ENCODE peak calls at places on chromosomes 3 and 15, in eight cellular contexts. W is PC-3; Q is tibial nerve; O is CD4-positive, CD25-positive, alpha-beta regulatory T cell; M is mammary epithelial cell; N is CD8-positive, alpha-beta memory T cell; T is neural progenitor cell; I is pancreas. P is an unnamed sample.
A peak's percentile ranks its signal among the peaks of the same experiment; 100 is the strongest.

GRCh38 chr15:80512729-80513670 is 108.8 kb downstream of the ARNT2 start:
- DNase-seq in O (no peak), I (no peak), M (peak; percentile 12), N (no peak), T (no peak), W (peak; percentile 50), Q (no peak), P (no peak)

GRCh38 chr3:53815651-53816050 is 30.6 kb downstream of the CHDH start:
- DNase-seq in W (no peak), N (no peak), M (no peak), T (no peak), O (no peak), I (no peak), Q (no peak), P (no peak)

GRCh38 chr3:99503350-99503749 is 135.0 kb upstream of the COL8A1 start:
- DNase-seq in I (no peak), O (no peak), M (no peak), N (no peak), T (no peak), Q (no peak), W (no peak), P (peak; percentile 20)

GRCh38 chr3:62134061-62134496 is 239.3 kb downstream of the FEZF2 start:
- DNase-seq in W (no peak), O (no peak), I (no peak), T (no peak), N (no peak), M (no peak), Q (peak; percentile 52), P (peak; percentile 59)

GRCh38 chr3:65857327-65857726 is 181.4 kb downstream of the MAGI1 start:
- DNase-seq in T (no peak), N (no peak), W (no peak), M (no peak), O (no peak), Q (no peak), I (no peak), P (no peak)

GRCh38 chr3:69306239-69307185 is 79.4 kb downstream of the FRMD4B start:
- DNase-seq in I (peak; percentile 64), O (peak; percentile 76), W (peak; percentile 64), T (peak; percentile 83), Q (peak; percentile 75), N (peak; percentile 51), M (peak; percentile 89), P (peak; percentile 96)

GRCh38 chr15:92083190-92083589 is 229.7 kb downstream of the SLCO3A1 start:
- DNase-seq in W (no peak), N (no peak), Q (no peak), T (no peak), I (no peak), M (no peak), O (no peak), P (no peak)

GRCh38 chr3:57017481-57017880 is 43.0 kb upstream of the SPATA12 start:
- DNase-seq in W (peak; percentile 71), Q (no peak), N (no peak), T (no peak), I (no peak), M (no peak), O (no peak), P (peak; percentile 36)

GRCh38 chr3:77898621-77899020 is 858.7 kb downstream of the ROBO2 start:
- DNase-seq in M (peak; percentile 10), O (no peak), W (peak; percentile 32), Q (no peak), T (no peak), N (no peak), I (no peak), P (no peak)

GRCh38 chr15:46304320-46304719 is 669.5 kb downstream of the SQOR start:
- DNase-seq in Q (no peak), O (no peak), W (peak; percentile 18), I (no peak), M (no peak), N (no peak), T (peak; percentile 50), P (no peak)

GRCh38 chr15:77044228-77045042 is 26.5 kb downstream of the TSPAN3 start:
- DNase-seq in T (no peak), M (no peak), Q (no peak), W (no peak), I (no peak), O (no peak), N (no peak), P (no peak)

GRCh38 chr3:125150525-125151436 is 61.8 kb downstream of the SLC12A8 start:
- DNase-seq in N (peak; percentile 26), T (peak; percentile 38), O (peak; percentile 38), M (no peak), W (peak; percentile 71), Q (peak; percentile 64), I (no peak), P (peak; percentile 45)

GRCh38 chr3:190734490-190734889 is 128.0 kb downstream of the GMNC start:
- DNase-seq in O (no peak), W (no peak), I (no peak), M (no peak), Q (no peak), N (no peak), T (no peak), P (no peak)

GRCh38 chr15:32941823-32942222 is 224.0 kb downstream of the GREM1 start:
- DNase-seq in O (no peak), W (no peak), Q (no peak), M (no peak), N (no peak), T (no peak), I (no peak), P (no peak)

GRCh38 chr3:186931487-186932280 is 1.4 kb downstream of the ST6GAL1 start:
- DNase-seq in Q (no peak), I (no peak), N (peak; percentile 62), W (peak; percentile 42), O (peak; percentile 62), M (peak; percentile 61), T (peak; percentile 44), P (peak; percentile 52)

GRCh38 chr3:31106912-31107311 is 212.5 kb upstream of the GADL1 start:
- DNase-seq in O (no peak), N (no peak), T (no peak), I (no peak), Q (no peak), M (peak; percentile 33), W (no peak), P (no peak)

GRCh38 chr3:71282976-71283375 is 300.6 kb downstream of the FOXP1 start:
- DNase-seq in T (no peak), N (no peak), I (no peak), M (no peak), Q (no peak), O (no peak), W (no peak), P (no peak)
- H3K4me1 ChIP-seq in T (peaks cover 4% of the 10 kb centered on the region), N (peaks cover 4% of the 10 kb centered on the region), I (no peaks in the 10 kb centered on the region), M (no peaks in the 10 kb centered on the region), Q (no peaks in the 10 kb centered on the region), O (peaks cover 4% of the 10 kb centered on the region), W (no peaks in the 10 kb centered on the region), P (no peaks in the 10 kb centered on the region)

GRCh38 chr15:75107509-75107904 is 84.1 kb downstream of the PPCDC start:
- DNase-seq in N (no peak), O (no peak), W (no peak), M (no peak), T (no peak), I (no peak), Q (no peak), P (no peak)
- H3K4me1 ChIP-seq in N (peaks cover 24% of the 10 kb centered on the region), O (peaks cover 22% of the 10 kb centered on the region), W (peaks cover 44% of the 10 kb centered on the region), M (peaks cover 31% of the 10 kb centered on the region), T (peaks cover 10% of the 10 kb centered on the region), I (no peaks in the 10 kb centered on the region), Q (no peaks in the 10 kb centered on the region), P (peaks cover 10% of the 10 kb centered on the region)

GRCh38 chr3:116837474-116837873 is 127.9 kb downstream of the TUSC7 start:
- DNase-seq in Q (no peak), O (no peak), T (no peak), I (no peak), M (no peak), W (no peak), N (no peak), P (no peak)
- H3K4me1 ChIP-seq in Q (no peaks in the 10 kb centered on the region), O (no peaks in the 10 kb centered on the region), T (peaks cover 22% of the 10 kb centered on the region), I (no peaks in the 10 kb centered on the region), M (no peaks in the 10 kb centered on the region), W (no peaks in the 10 kb centered on the region), N (no peaks in the 10 kb centered on the region), P (no peaks in the 10 kb centered on the region)

DNA sequence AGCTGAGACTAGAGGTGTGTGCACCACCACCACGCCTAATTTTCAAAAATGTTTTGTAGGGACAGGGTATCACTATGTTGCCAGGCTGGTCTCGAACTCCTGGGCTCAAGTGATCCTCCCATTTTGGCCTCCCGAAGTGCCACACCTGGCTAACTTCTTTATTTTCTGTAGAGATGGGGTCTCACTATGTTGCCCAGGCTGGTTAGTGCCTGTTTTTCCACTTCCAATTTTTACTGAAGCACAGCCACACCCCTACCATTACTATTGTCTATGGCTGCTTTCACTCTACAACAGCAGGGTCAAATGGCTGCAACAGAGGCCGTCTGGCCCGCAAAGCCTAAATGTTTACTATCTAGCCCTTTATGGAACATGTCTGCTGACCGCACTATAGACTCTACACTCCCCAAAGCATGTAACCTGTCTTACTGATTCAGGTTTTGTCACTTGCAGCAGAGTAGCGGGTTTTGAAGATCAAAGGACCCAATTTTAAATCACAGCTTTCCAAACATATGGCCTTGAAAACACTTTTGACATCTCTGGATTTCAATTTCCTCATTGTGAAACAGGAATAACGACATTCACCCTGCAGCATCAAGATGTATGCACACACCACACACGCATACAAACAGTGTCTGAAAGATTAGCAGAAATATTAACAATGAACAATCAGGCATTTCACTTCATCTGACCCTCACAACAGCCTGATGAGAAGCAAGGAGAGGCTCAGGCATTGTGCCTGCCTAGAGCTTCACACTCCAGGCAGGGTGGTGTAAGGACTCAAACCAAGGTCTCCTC is 46.1 kb downstream of the SCAP start:
- DNase-seq in I (no peak), O (no peak), T (no peak), N (no peak), W (no peak), Q (no peak), M (no peak), P (no peak)
- H3K4me1 ChIP-seq in I (no peaks in the 10 kb centered on the region), O (no peaks in the 10 kb centered on the region), T (peaks cover 3% of the 10 kb centered on the region), N (no peaks in the 10 kb centered on the region), W (peaks cover 12% of the 10 kb centered on the region), Q (no peaks in the 10 kb centered on the region), M (no peaks in the 10 kb centered on the region), P (no peaks in the 10 kb centered on the region)

DNA sequence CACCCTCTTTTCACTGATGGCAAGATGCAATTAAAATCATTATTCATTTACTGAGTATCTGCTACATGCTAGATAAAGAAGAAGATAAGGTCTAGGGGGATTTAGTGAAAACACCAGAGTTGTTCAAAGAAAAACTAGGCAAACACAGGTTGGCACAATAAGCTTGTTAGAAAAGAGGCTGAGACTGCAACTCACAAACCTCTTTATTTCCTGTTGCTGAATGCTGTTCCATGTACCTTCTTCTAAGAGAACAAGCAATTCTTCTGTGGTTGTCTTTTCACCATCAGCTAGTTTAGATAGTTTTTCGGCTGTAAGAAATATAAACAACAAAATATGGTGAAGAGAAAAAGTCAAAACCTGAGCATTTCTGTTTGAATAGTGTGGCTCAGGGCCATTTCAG is 61.1 kb downstream of the EIF3J start:
- DNase-seq in T (no peak), W (no peak), O (no peak), Q (no peak), I (no peak), M (no peak), N (no peak), P (no peak)
- H3K4me1 ChIP-seq in T (no peaks in the 10 kb centered on the region), W (no peaks in the 10 kb centered on the region), O (peaks cover 21% of the 10 kb centered on the region), Q (no peaks in the 10 kb centered on the region), I (no peaks in the 10 kb centered on the region), M (no peaks in the 10 kb centered on the region), N (peaks cover 5% of the 10 kb centered on the region), P (no peaks in the 10 kb centered on the region)

P was measured in fibroblast of lung.